ENCODE peak calls at places on chromosome 3, in six cellular contexts. G is endodermal cell; Q is CD8-positive, alpha-beta T cell; P is fibroblast of villous mesenchyme; X is SJCRH30; I is uterus. D is an unnamed sample.

GRCh38 chr3:31760654-31761053 is 220.4 kb downstream of the OSBPL10 start:
- DNase-seq in G (no peak), Q (no peak), P (no peak), X (no peak), I (no peak), D (no peak)

GRCh38 chr3:44240061-44240460 is 1.6 kb upstream of the TOPAZ1 start:
- DNase-seq in G (no peak), Q (no peak), P (no peak), X (no peak), I (no peak), D (no peak)

GRCh38 chr3:130820976-130821375 is 72.9 kb upstream of the ATP2C1 start:
- DNase-seq in G (no peak), Q (no peak), P (peak), X (peak), I (no peak), D (peak)

GRCh38 chr3:40366203-40367162 is 20.5 kb upstream of the ENTPD3 start:
- DNase-seq in G (no peak), Q (no peak), P (no peak), X (no peak), I (no peak), D (peak)

GRCh38 chr3:57972421-57973111 is 35.7 kb upstream of the FLNB start:
- DNase-seq in G (peak), Q (no peak), P (no peak), X (no peak), I (no peak), D (no peak)

GRCh38 chr3:171018151-171018935 is 8.2 kb downstream of the SLC2A2 start:
- DNase-seq in G (peak), Q (no peak), P (no peak), X (no peak), I (no peak), D (no peak)

GRCh38 chr3:172357850-172358754 is 90.2 kb downstream of the GHSR start:
- DNase-seq in G (no peak), Q (no peak), P (peak), X (no peak), I (no peak), D (peak)

GRCh38 chr3:43238801-43239200 is 47.5 kb upstream of the SNRK start:
- DNase-seq in G (no peak), Q (no peak), P (no peak), X (no peak), I (no peak), D (no peak)

GRCh38 chr3:168085491-168086119 is 10.1 kb downstream of the GOLIM4 start:
- DNase-seq in G (no peak), Q (no peak), P (no peak), X (no peak), I (no peak), D (no peak)

GRCh38 chr3:136787226-136787793 is 31.6 kb upstream of the SLC35G2 start:
- DNase-seq in G (no peak), Q (peak), P (peak), X (no peak), I (no peak), D (peak)

GRCh38 chr3:196122021-196122687 is 40.3 kb upstream of the TFRC start:
- DNase-seq in G (no peak), Q (no peak), P (peak), X (no peak), I (no peak), D (peak)

GRCh38 chr3:23455775-23456174 is 252.6 kb downstream of the UBE2E2 start:
- DNase-seq in G (no peak), Q (no peak), P (peak), X (no peak), I (no peak), D (peak)

GRCh38 chr3:116469546-116469945 is 24.3 kb upstream of the LSAMP start:
- DNase-seq in G (no peak), Q (no peak), P (no peak), X (no peak), I (no peak), D (no peak)

GRCh38 chr3:63450023-63450422 is 171.9 kb downstream of the SYNPR start:
- DNase-seq in G (no peak), Q (no peak), P (no peak), X (no peak), I (no peak), D (peak)

GRCh38 chr3:45092132-45093031 is 53.8 kb downstream of the CDCP1 start:
- DNase-seq in G (peak), Q (no peak), P (peak), X (no peak), I (peak), D (peak)

GRCh38 chr3:187183210-187183862 is 13.9 kb upstream of the RTP1 start:
- DNase-seq in G (peak), Q (no peak), P (peak), X (peak), I (no peak), D (peak)

GRCh38 chr3:115658032-115658336 is 34.7 kb downstream of the GAP43 start:
- DNase-seq in G (no peak), Q (no peak), P (no peak), X (no peak), I (no peak), D (peak)

GRCh38 chr3:66344391-66344811 is 123.6 kb downstream of the SLC25A26 start:
- DNase-seq in G (no peak), Q (no peak), P (no peak), X (no peak), I (no peak), D (no peak)
- H3K4me3 ChIP-seq in G (no peak), Q (no peak), P (no peak), X (no peak), I (no peak), D (no peak)

GRCh38 chr3:183253961-183254815 is 1.1 kb downstream of the B3GNT5 start:
- DNase-seq in G (peak), Q (no peak), P (peak), X (peak), I (peak), D (no peak)

GRCh38 chr3:183253364-183253960 is 409 bp downstream of the B3GNT5 start:
- DNase-seq in G (peak), Q (no peak), P (peak), X (peak), I (peak), D (peak)

GRCh38 chr3:183254816-183255730 is 2.0 kb downstream of the B3GNT5 start:
- DNase-seq in G (no peak), Q (no peak), P (peak), X (peak), I (no peak), D (peak)

GRCh38 chr3:183252973-183253363 is at the start of gene B3GNT5:
- DNase-seq in G (peak), Q (no peak), P (peak), X (no peak), I (peak), D (peak)

DNA sequence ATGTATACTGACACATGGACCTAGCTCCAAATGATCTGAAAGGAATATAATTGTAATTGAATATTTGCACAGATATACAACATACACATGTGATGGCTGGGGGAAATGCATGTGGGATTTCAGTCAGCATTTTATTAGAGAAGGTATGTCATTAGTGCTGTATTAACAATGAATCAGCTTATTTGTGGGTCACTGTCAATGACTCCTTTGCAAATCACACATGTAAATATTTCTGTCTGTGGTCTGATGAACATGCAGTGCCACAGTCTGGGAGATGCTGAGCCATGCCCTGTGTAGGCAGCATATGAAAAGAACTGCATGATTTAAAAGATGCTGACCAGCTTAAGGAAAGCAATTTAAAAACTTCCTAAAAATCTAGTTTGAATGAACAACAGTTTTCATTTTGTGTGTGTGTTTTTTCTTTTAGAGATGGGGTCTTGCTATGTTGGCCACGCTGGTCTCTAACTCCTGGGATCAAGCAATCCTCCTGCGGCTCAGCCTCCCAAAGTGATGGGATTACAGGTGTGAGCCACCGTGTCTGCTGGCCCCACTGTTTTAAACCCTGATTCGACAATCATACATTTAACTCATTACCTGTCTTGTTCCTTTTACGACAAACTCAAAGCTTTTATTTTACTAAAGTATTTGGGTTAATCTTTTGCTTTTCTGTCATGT is 808 bp upstream of the B3GNT5 start:
- DNase-seq in G (no peak), Q (no peak), P (no peak), X (no peak), I (no peak), D (no peak)
- H3K4me3 ChIP-seq in G (peak), Q (no peak), P (peak), X (peak), I (peak), D (no peak)

GRCh38 chr3:147392083-147392916 is 14.0 kb downstream of the ZIC4 start:
- DNase-seq in G (peak), Q (no peak), P (no peak), X (peak), I (no peak), D (peak)
- H3K4me3 ChIP-seq in G (peak), Q (no peak), P (no peak), X (peak), I (no peak), D (peak)

GRCh38 chr3:107431298-107432012 is 54.2 kb downstream of the CCDC54 start:
- DNase-seq in G (peak), Q (peak), P (peak), X (peak), I (peak), D (peak)

GRCh38 chr3:107431048-107431297 is 53.7 kb downstream of the CCDC54 start:
- DNase-seq in G (peak), Q (no peak), P (peak), X (no peak), I (peak), D (no peak)

GRCh38 chr3:107432646-107433045 is 55.4 kb downstream of the CCDC54 start:
- DNase-seq in G (no peak), Q (no peak), P (no peak), X (no peak), I (no peak), D (no peak)

GRCh38 chr3:107430214-107431047 is 53.2 kb downstream of the CCDC54 start:
- DNase-seq in G (peak), Q (no peak), P (peak), X (no peak), I (peak), D (peak)

DNA sequence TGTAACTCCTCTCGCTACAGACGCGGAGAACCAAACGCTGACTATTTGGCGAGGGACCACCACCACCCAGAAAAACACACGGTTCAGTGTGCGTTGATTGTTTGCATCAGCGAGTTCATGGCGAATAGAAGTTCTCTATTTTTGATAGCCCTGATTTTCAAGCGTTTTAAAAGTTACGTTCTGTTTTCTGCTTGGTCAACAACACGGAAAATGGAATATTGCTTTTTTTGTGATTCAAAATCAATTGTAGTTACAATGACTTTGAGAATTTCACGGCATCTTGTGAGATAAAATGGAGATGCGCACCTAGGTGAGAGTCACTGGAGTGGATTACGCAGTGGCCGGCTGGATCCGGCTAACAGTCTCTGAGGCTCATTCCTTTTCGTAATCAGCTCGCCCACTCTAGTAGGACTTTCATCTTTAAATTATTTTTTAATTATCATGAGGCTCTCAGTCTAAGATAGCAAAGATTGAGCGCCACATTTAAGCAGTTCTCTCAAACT is 54.8 kb downstream of the CCDC54 start:
- DNase-seq in G (no peak), Q (no peak), P (peak), X (no peak), I (peak), D (peak)
- H3K4me3 ChIP-seq in G (peak), Q (peak), P (peak), X (peak), I (peak), D (peak)

DNA sequence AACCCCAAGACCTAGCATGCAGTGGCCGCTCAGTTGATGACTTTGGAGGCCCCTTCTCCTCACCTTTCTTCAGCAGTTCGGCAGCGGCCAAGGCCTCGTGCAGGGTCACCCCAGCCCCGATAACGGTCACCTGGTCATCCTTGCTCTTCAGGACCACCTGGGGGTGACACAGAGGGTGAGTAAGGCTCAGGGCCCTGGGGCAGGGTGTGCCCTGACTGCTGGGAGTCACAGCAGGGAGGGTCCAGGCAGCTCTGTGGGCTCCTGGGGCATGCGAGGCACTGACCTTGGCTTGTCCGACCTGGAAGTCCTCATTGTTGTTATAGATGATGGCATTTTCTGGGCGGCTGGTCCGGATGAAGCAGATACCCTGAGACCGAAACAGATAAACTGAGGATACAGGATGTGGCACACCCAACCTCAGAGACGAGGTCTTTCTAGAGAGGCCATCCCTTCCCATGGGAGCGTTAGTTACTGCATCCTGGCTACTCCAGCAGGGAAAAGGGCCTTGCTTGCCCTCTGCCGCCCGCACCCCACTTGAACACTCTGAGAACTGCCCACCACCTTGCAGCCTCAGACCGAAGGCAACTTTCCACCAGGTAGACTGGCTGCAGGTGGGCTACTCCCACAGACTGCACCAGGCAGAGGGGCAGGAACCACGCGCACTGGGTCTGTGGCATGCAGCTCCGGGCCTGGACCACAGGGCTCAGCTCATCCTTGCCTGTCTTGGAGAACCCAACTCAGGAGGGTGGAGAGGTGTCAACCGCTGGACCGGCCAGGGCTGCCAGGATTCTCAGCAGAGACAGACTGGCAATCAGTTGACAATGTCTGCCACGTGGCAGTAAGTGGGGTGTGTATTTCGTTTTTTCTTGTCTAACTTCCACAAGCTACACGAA is 27.6 kb downstream of the TKT start:
- DNase-seq in G (no peak), Q (no peak), P (no peak), X (no peak), I (no peak), D (no peak)
- H3K4me3 ChIP-seq in G (no peak), Q (no peak), P (no peak), X (no peak), I (no peak), D (no peak)

GRCh38 chr3:193742628-193743027 is 149.6 kb downstream of the OPA1 start:
- DNase-seq in G (no peak), Q (no peak), P (no peak), X (no peak), I (no peak), D (no peak)

GRCh38 chr3:193743702-193744047 is 150.7 kb downstream of the OPA1 start:
- DNase-seq in G (peak), Q (no peak), P (peak), X (no peak), I (no peak), D (peak)

GRCh38 chr3:193744822-193745684 is 152.0 kb downstream of the OPA1 start:
- DNase-seq in G (peak), Q (no peak), P (peak), X (no peak), I (no peak), D (peak)

GRCh38 chr3:193744048-193744821 is 151.2 kb downstream of the OPA1 start:
- DNase-seq in G (peak), Q (no peak), P (peak), X (no peak), I (no peak), D (peak)

GRCh38 chr3:193746832-193747231 is 153.8 kb downstream of the OPA1 start:
- DNase-seq in G (no peak), Q (no peak), P (no peak), X (no peak), I (no peak), D (no peak)
- H3K4me3 ChIP-seq in G (no peak), Q (no peak), P (no peak), X (no peak), I (no peak), D (no peak)

GRCh38 chr3:147409143-147410121 is at the start of gene ZIC1:
- DNase-seq in G (peak), Q (no peak), P (no peak), X (peak), I (no peak), D (peak)

GRCh38 chr3:147407495-147408179 is 1.3 kb upstream of the ZIC4 start:
- DNase-seq in G (no peak), Q (no peak), P (no peak), X (no peak), I (no peak), D (peak)

GRCh38 chr3:147410126-147410517 is 957 bp downstream of the ZIC1 start:
- DNase-seq in G (peak), Q (no peak), P (no peak), X (peak), I (no peak), D (peak)

GRCh38 chr3:147407107-147407494 is 758 bp upstream of the ZIC4 start:
- DNase-seq in G (peak), Q (no peak), P (no peak), X (no peak), I (no peak), D (peak)

GRCh38 chr3:147408180-147409105 is 722 bp upstream of the ZIC1 start:
- DNase-seq in G (peak), Q (no peak), P (no peak), X (peak), I (no peak), D (peak)
- H3K4me3 ChIP-seq in G (peak), Q (no peak), P (no peak), X (peak), I (no peak), D (peak)

GRCh38 chr3:114455432-114455831 is 161.6 kb downstream of the TIGIT start:
- DNase-seq in G (no peak), Q (no peak), P (no peak), X (no peak), I (no peak), D (no peak)
- H3K4me3 ChIP-seq in G (no peak), Q (no peak), P (no peak), X (no peak), I (peak), D (no peak)